ENCODE peak calls at places on chromosomes 6 and 20, in four cellular contexts. One of them, this sample, is unnamed.

GRCh38 chr20:1940581-1940980 is 45.4 kb downstream of the SIRPA start:
- DNase-seq in stimulated activated CD4-positive, alpha-beta T cell treated with anti-CD3 and anti-CD28 coated beads, Interleukin-4, amount 100 ng/mL, for 24 hours: no peak
- DNase-seq in nephron progenitor cell: no peak
- DNase-seq in caudate nucleus: no peak
- DNase-seq in this sample: no peak

GRCh38 chr6:163414367-163415175 is at the start of gene QKI:
- DNase-seq in stimulated activated CD4-positive, alpha-beta T cell treated with anti-CD3 and anti-CD28 coated beads, Interleukin-4, amount 100 ng/mL, for 24 hours: peak; percentile 81
- DNase-seq in caudate nucleus: peak; percentile 79
- DNase-seq in nephron progenitor cell: peak; percentile 76
- DNase-seq in this sample: peak; percentile 80

GRCh38 chr20:24784607-24785006 is 164.5 kb upstream of the CST7 start:
- DNase-seq in stimulated activated CD4-positive, alpha-beta T cell treated with anti-CD3 and anti-CD28 coated beads, Interleukin-4, amount 100 ng/mL, for 24 hours: no peak
- DNase-seq in nephron progenitor cell: no peak
- DNase-seq in caudate nucleus: no peak
- DNase-seq in this sample: no peak

GRCh38 chr6:54291738-54292137 is 16.5 kb upstream of the TINAG start:
- DNase-seq in nephron progenitor cell: no peak
- DNase-seq in caudate nucleus: no peak
- DNase-seq in stimulated activated CD4-positive, alpha-beta T cell treated with anti-CD3 and anti-CD28 coated beads, Interleukin-4, amount 100 ng/mL, for 24 hours: no peak
- DNase-seq in this sample: no peak

GRCh38 chr20:15446373-15446772 is 1109.0 kb upstream of the FLRT3 start:
- DNase-seq in nephron progenitor cell: peak; percentile 46
- DNase-seq in caudate nucleus: no peak
- DNase-seq in stimulated activated CD4-positive, alpha-beta T cell treated with anti-CD3 and anti-CD28 coated beads, Interleukin-4, amount 100 ng/mL, for 24 hours: no peak
- DNase-seq in this sample: no peak

GRCh38 chr6:26571592-26572296 is 25.0 kb upstream of the ABT1 start:
- DNase-seq in nephron progenitor cell: peak; percentile 69
- DNase-seq in stimulated activated CD4-positive, alpha-beta T cell treated with anti-CD3 and anti-CD28 coated beads, Interleukin-4, amount 100 ng/mL, for 24 hours: peak; percentile 53
- DNase-seq in caudate nucleus: peak; percentile 61
- DNase-seq in this sample: peak; percentile 67

GRCh38 chr20:2109425-2110210 is 8.0 kb downstream of the STK35 start:
- DNase-seq in nephron progenitor cell: no peak
- DNase-seq in stimulated activated CD4-positive, alpha-beta T cell treated with anti-CD3 and anti-CD28 coated beads, Interleukin-4, amount 100 ng/mL, for 24 hours: no peak
- DNase-seq in caudate nucleus: no peak
- DNase-seq in this sample: peak; percentile 11

GRCh38 chr6:156976144-156977088 is 199.2 kb downstream of the ARID1B start:
- DNase-seq in caudate nucleus: peak; percentile 33
- DNase-seq in nephron progenitor cell: no peak
- DNase-seq in stimulated activated CD4-positive, alpha-beta T cell treated with anti-CD3 and anti-CD28 coated beads, Interleukin-4, amount 100 ng/mL, for 24 hours: no peak
- DNase-seq in this sample: no peak

GRCh38 chr6:7238900-7239589 is 74.0 kb downstream of the SSR1 start:
- DNase-seq in nephron progenitor cell: peak; percentile 80
- DNase-seq in caudate nucleus: peak; percentile 47
- DNase-seq in stimulated activated CD4-positive, alpha-beta T cell treated with anti-CD3 and anti-CD28 coated beads, Interleukin-4, amount 100 ng/mL, for 24 hours: peak; percentile 70
- DNase-seq in this sample: peak; percentile 72

GRCh38 chr20:6333110-6333509 is 210.3 kb upstream of the FERMT1 start:
- DNase-seq in caudate nucleus: no peak
- DNase-seq in stimulated activated CD4-positive, alpha-beta T cell treated with anti-CD3 and anti-CD28 coated beads, Interleukin-4, amount 100 ng/mL, for 24 hours: no peak
- DNase-seq in nephron progenitor cell: no peak
- DNase-seq in this sample: no peak

GRCh38 chr6:72580281-72580940 is 41.5 kb upstream of the KCNQ5 start:
- DNase-seq in nephron progenitor cell: no peak
- DNase-seq in stimulated activated CD4-positive, alpha-beta T cell treated with anti-CD3 and anti-CD28 coated beads, Interleukin-4, amount 100 ng/mL, for 24 hours: no peak
- DNase-seq in caudate nucleus: peak; percentile 2
- DNase-seq in this sample: no peak

GRCh38 chr6:114739656-114740055 is 396.8 kb upstream of the HS3ST5 start:
- DNase-seq in nephron progenitor cell: no peak
- DNase-seq in caudate nucleus: no peak
- DNase-seq in stimulated activated CD4-positive, alpha-beta T cell treated with anti-CD3 and anti-CD28 coated beads, Interleukin-4, amount 100 ng/mL, for 24 hours: no peak
- DNase-seq in this sample: no peak

GRCh38 chr20:53923745-53924369 is 146.5 kb downstream of the BCAS1 start:
- DNase-seq in nephron progenitor cell: no peak
- DNase-seq in caudate nucleus: no peak
- DNase-seq in stimulated activated CD4-positive, alpha-beta T cell treated with anti-CD3 and anti-CD28 coated beads, Interleukin-4, amount 100 ng/mL, for 24 hours: no peak
- DNase-seq in this sample: no peak

GRCh38 chr6:41716516-41717446 is 18.6 kb downstream of the TFEB start:
- DNase-seq in nephron progenitor cell: no peak
- DNase-seq in caudate nucleus: no peak
- DNase-seq in stimulated activated CD4-positive, alpha-beta T cell treated with anti-CD3 and anti-CD28 coated beads, Interleukin-4, amount 100 ng/mL, for 24 hours: no peak
- DNase-seq in this sample: no peak

GRCh38 chr6:18155864-18156396 is 708 bp downstream of the KDM1B start:
- DNase-seq in nephron progenitor cell: peak; percentile 36
- DNase-seq in caudate nucleus: peak; percentile 40
- DNase-seq in stimulated activated CD4-positive, alpha-beta T cell treated with anti-CD3 and anti-CD28 coated beads, Interleukin-4, amount 100 ng/mL, for 24 hours: peak; percentile 44
- DNase-seq in this sample: no peak

GRCh38 chr6:44003345-44004061 is 123.7 kb downstream of the MRPL14 start:
- DNase-seq in caudate nucleus: no peak
- DNase-seq in nephron progenitor cell: no peak
- DNase-seq in stimulated activated CD4-positive, alpha-beta T cell treated with anti-CD3 and anti-CD28 coated beads, Interleukin-4, amount 100 ng/mL, for 24 hours: no peak
- DNase-seq in this sample: peak; percentile 16

GRCh38 chr6:39834278-39834677 is 42.1 kb downstream of the DAAM2 start:
- DNase-seq in caudate nucleus: peak; percentile 24
- DNase-seq in stimulated activated CD4-positive, alpha-beta T cell treated with anti-CD3 and anti-CD28 coated beads, Interleukin-4, amount 100 ng/mL, for 24 hours: no peak
- DNase-seq in nephron progenitor cell: no peak
- DNase-seq in this sample: no peak